ENCODE peak calls at places on chromosomes 12 and 14, in seven cellular contexts. Y is CD8-positive, alpha-beta memory T cell; F is testis; Q is endothelial cell of umbilical vein; O is A549; N is OCI-LY7; W is H9. G is an unnamed sample.
A peak's percentile ranks its signal among the peaks of the same experiment; 100 is the strongest.

GRCh38 chr14:97381309-97381708 is 584.1 kb downstream of the VRK1 start:
- DNase-seq in F (no peak), W (no peak), O (no peak), Q (no peak), N (no peak), Y (no peak), G (no peak)

GRCh38 chr14:35088514-35088913 is 33.3 kb downstream of the PPP2R3C start:
- DNase-seq in N (no peak), W (no peak), Q (no peak), F (no peak), Y (no peak), O (no peak), G (no peak)

GRCh38 chr12:84995646-84996045 is 40.4 kb downstream of the TSPAN19 start:
- DNase-seq in Q (peak; percentile 16), F (no peak), O (no peak), N (no peak), W (no peak), Y (no peak), G (no peak)

GRCh38 chr14:63713765-63714164 is 14.1 kb downstream of the SGPP1 start:
- DNase-seq in Q (peak; percentile 19), W (no peak), F (no peak), Y (no peak), O (no peak), N (no peak), G (no peak)

GRCh38 chr14:79554816-79555215 is 656.5 kb downstream of the DIO2 start:
- DNase-seq in N (no peak), F (no peak), O (no peak), Y (no peak), W (no peak), Q (no peak), G (no peak)

GRCh38 chr12:39852346-39852745 is 232.7 kb upstream of the ABCD2 start:
- DNase-seq in W (no peak), N (no peak), O (no peak), Y (no peak), F (no peak), Q (no peak), G (no peak)

GRCh38 chr14:99057684-99058083 is 214.3 kb downstream of the BCL11B start:
- DNase-seq in Q (no peak), Y (no peak), N (no peak), W (no peak), O (no peak), F (no peak), G (no peak)

GRCh38 chr12:27297576-27297975 is 35.1 kb upstream of the BMAL2 start:
- DNase-seq in Y (no peak), O (no peak), N (no peak), W (no peak), Q (peak; percentile 56), F (no peak), G (no peak)

GRCh38 chr14:24130717-24131548 is 474 bp downstream of the FITM1 start:
- DNase-seq in N (no peak), Y (no peak), O (no peak), W (no peak), F (no peak), Q (no peak), G (peak; percentile 90)

GRCh38 chr12:65536876-65537661 is 258.6 kb downstream of the MSRB3 start:
- DNase-seq in O (peak; percentile 57), W (no peak), Q (peak; percentile 94), N (no peak), Y (no peak), F (no peak), G (no peak)

GRCh38 chr14:65226824-65227604 is 124.7 kb upstream of the MAX start:
- DNase-seq in Q (no peak), W (no peak), N (no peak), F (no peak), Y (no peak), O (no peak), G (no peak)

GRCh38 chr14:65255583-65256443 is 153.5 kb upstream of the MAX start:
- DNase-seq in F (no peak), Y (no peak), O (no peak), W (peak; percentile 96), N (peak; percentile 77), Q (no peak), G (no peak)

GRCh38 chr14:95679995-95680735 is 6.1 kb upstream of the TCL1B start:
- DNase-seq in O (no peak), Q (no peak), W (peak; percentile 50), Y (no peak), N (peak; percentile 58), F (no peak), G (no peak)

GRCh38 chr12:100163416-100164152 is 20.9 kb upstream of the BLTP3B start:
- DNase-seq in O (peak; percentile 96), Q (peak; percentile 54), F (peak; percentile 67), N (no peak), W (peak; percentile 96), Y (peak; percentile 51), G (peak; percentile 92)

GRCh38 chr14:50804181-50804721 is 26.7 kb downstream of the NIN start:
- DNase-seq in Y (no peak), F (no peak), O (no peak), Q (peak; percentile 78), W (no peak), N (no peak), G (no peak)

GRCh38 chr14:21257395-21258193 is 11.6 kb downstream of the HNRNPC start:
- DNase-seq in Y (no peak), F (no peak), Q (no peak), N (no peak), O (no peak), W (no peak), G (no peak)

GRCh38 chr14:61500046-61500445 is 178.7 kb downstream of the PRKCH start:
- DNase-seq in F (no peak), Y (no peak), O (no peak), W (no peak), N (no peak), Q (no peak), G (no peak)

GRCh38 chr14:102777711-102778615 is 714 bp downstream of the TRAF3 start:
- DNase-seq in Q (no peak), N (peak; percentile 19), O (no peak), F (no peak), Y (peak; percentile 6), W (peak; percentile 27), G (no peak)

GRCh38 chr14:70755655-70756054 is 53.7 kb downstream of the MAP3K9 start:
- DNase-seq in Y (no peak), O (no peak), N (no peak), F (no peak), W (no peak), Q (no peak), G (no peak)

GRCh38 chr12:43444940-43445564 is 107.0 kb downstream of the ADAMTS20 start:
- DNase-seq in Y (peak; percentile 24), F (peak; percentile 76), Q (peak; percentile 76), W (peak; percentile 44), N (peak; percentile 57), O (no peak), G (no peak)

GRCh38 chr14:64510825-64511679 is 6.5 kb downstream of the ZBTB1 start:
- DNase-seq in N (peak; percentile 81), W (peak; percentile 39), F (peak; percentile 89), Y (peak; percentile 55), Q (peak; percentile 72), O (peak; percentile 32), G (peak; percentile 41)

DNA sequence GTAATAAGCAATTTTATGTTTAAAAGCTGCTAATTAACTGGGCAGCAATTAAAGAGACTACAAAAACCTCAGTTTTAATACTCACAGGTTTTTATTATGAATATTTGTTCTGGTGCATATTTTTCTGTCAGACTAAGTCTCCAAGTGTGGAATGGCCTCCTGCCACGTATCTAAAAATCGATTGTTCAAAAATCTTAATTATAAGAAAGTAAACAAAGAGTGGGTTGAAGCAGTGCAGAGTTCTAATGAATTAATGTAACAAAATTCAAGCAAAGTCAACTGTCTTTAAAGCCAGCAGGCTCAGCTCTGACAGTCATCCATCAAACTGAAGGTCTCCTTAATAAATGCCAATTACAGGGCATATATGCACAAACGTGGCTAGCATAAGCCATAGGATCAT is 84.0 kb downstream of the SLC25A21 start:
- DNase-seq in O (no peak), W (no peak), Q (no peak), F (no peak), Y (no peak), N (no peak), G (no peak)
- H3K27ac ChIP-seq in O (no peak overlapping the region), W (no peak overlapping the region), Q (no peak overlapping the region), F (no peak overlapping the region), Y (no peak overlapping the region), N (no peak overlapping the region), G (no peak overlapping the region)

DNA sequence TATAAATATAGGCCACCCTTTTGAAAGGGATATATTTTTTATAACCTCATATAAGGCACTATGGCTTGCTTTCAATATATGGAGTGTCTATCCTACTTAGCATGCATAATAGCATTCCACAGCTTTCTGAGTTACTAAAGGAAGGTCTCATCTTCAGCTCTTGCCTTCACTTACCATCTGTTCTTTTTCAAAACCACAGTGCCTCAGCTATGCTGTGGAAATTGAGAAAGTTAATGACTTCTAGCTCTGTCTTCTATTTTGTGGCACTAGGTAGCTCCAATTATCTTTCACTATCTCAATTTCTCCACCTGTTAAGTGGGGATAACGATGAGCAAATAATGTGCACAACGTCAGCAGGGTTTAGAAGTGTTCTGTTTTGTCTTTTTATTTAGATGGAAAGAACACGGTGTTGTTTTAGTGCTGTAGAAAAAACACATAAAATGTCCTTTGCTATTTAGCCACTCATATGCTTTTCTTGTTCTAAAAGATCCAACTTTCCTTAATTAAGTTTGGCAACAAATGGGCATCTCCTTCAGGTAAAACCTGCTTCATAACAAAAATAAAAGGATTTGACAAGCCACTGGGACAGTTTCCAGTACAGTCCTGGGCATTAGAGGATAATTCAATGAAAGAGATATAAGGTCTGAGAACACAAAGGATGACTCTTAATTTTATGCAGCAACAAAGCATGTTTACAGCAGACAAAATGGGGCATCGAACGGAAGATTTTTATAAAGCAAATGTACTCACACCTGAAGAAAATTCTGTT is 462.0 kb upstream of the SYT1 start:
- DNase-seq in Y (no peak), W (no peak), Q (no peak), F (no peak), O (no peak), N (no peak), G (no peak)
- H3K27ac ChIP-seq in Y (no peak overlapping the region), W (no peak overlapping the region), Q (no peak overlapping the region), F (no peak overlapping the region), O (peak overlapping the region; percentile 8), N (no peak overlapping the region), G (no peak overlapping the region)

GRCh38 chr12:56032006-56032405 is 9.7 kb upstream of the RPS26 start:
- DNase-seq in F (no peak), Q (no peak), N (no peak), Y (no peak), W (no peak), O (no peak), G (no peak)

GRCh38 chr12:56028511-56029165 is 7.8 kb downstream of the IKZF4 start:
- DNase-seq in W (no peak), F (no peak), Y (no peak), Q (peak; percentile 16), O (no peak), N (no peak), G (no peak)

GRCh38 chr12:56034586-56035332 is 7.0 kb upstream of the RPS26 start:
- DNase-seq in N (no peak), Y (no peak), Q (no peak), O (no peak), W (no peak), F (no peak), G (no peak)

GRCh38 chr12:56029166-56029519 is 8.3 kb downstream of the IKZF4 start:
- DNase-seq in W (no peak), O (no peak), F (no peak), Y (no peak), Q (peak; percentile 76), N (no peak), G (no peak)

GRCh38 chr12:56029666-56030293 is 8.9 kb downstream of the IKZF4 start:
- DNase-seq in F (peak; percentile 57), W (peak; percentile 48), O (peak; percentile 78), Y (no peak), N (peak; percentile 66), Q (peak; percentile 76), G (no peak)
- H3K27ac ChIP-seq in F (no peak overlapping the region), W (no peak overlapping the region), O (no peak overlapping the region), Y (no peak overlapping the region), N (no peak overlapping the region), Q (peak overlapping the region; percentile 14), G (no peak overlapping the region)

GRCh38 chr12:118371354-118372282 is 1.1 kb downstream of the TAOK3 start:
- DNase-seq in O (peak; percentile 16), W (peak; percentile 37), Y (peak; percentile 9), N (no peak), Q (peak; percentile 23), F (peak; percentile 64), G (peak; percentile 29)
- H3K27ac ChIP-seq in O (peak overlapping the region; percentile 89), W (no peak overlapping the region), Y (peak overlapping the region; percentile 68), N (no peak overlapping the region), Q (no peak overlapping the region), F (peak overlapping the region; percentile 68), G (no peak overlapping the region)